ENCODE peak calls at places on chromosome 12, in five cellular contexts. M is CD8-positive, alpha-beta memory T cell; D is RWPE2; T is neural progenitor cell; J is adrenal gland. U is an unnamed sample.

GRCh38 chr12:4024701-4025419 is 151.7 kb upstream of the PARP11 start:
- DNase-seq in D (no peak), J (peak; percentile 38), M (no peak), T (peak; percentile 42), U (no peak)

GRCh38 chr12:2876431-2877046 is 435 bp downstream of the FOXM1 start:
- DNase-seq in J (no peak), M (no peak), T (no peak), D (no peak), U (no peak)

GRCh38 chr12:20368653-20369163 is 371 bp downstream of the PDE3A start:
- DNase-seq in M (no peak), T (peak; percentile 76), D (no peak), J (peak; percentile 12), U (no peak)

GRCh38 chr12:63151898-63152700 is 1.1 kb upstream of the AVPR1A start:
- DNase-seq in J (peak; percentile 62), D (no peak), T (peak; percentile 88), M (no peak), U (no peak)

GRCh38 chr12:11949738-11950403 is 120.9 kb upstream of the BCL2L14 start:
- DNase-seq in J (peak; percentile 53), T (no peak), M (no peak), D (no peak), U (no peak)

GRCh38 chr12:112218150-112218549 is 92.8 kb downstream of the TRAFD1 start:
- DNase-seq in M (no peak), T (no peak), D (no peak), J (no peak), U (no peak)

GRCh38 chr12:74259199-74259598 is 278.4 kb upstream of the ATXN7L3B start:
- DNase-seq in M (no peak), T (no peak), J (no peak), D (no peak), U (no peak)

GRCh38 chr12:104370989-104371870 is 67.7 kb downstream of the EID3 start:
- DNase-seq in M (no peak), T (peak; percentile 46), J (no peak), D (no peak), U (no peak)

GRCh38 chr12:3215410-3215975 is 138.3 kb downstream of the TSPAN9 start:
- DNase-seq in J (no peak), D (no peak), T (no peak), M (no peak), U (no peak)

GRCh38 chr12:47715393-47715876 is 9.6 kb upstream of the RPAP3 start:
- DNase-seq in T (peak; percentile 92), J (peak; percentile 86), M (peak; percentile 74), D (no peak), U (no peak)

GRCh38 chr12:50662121-50662480 is 101.8 kb upstream of the ATF1 start:
- DNase-seq in D (no peak), T (no peak), J (no peak), M (no peak), U (no peak)

GRCh38 chr12:69998922-69999321 is 173.9 kb downstream of the MYRFL start:
- DNase-seq in J (no peak), M (no peak), T (no peak), D (no peak), U (no peak)

GRCh38 chr12:28872654-28873268 is 276.3 kb upstream of the FAR2 start:
- DNase-seq in T (peak; percentile 72), M (no peak), D (no peak), J (peak; percentile 28), U (no peak)

GRCh38 chr12:26833692-26834168 is 736 bp upstream of the ITPR2 start:
- DNase-seq in J (peak; percentile 83), M (peak; percentile 32), T (peak; percentile 81), D (no peak), U (no peak)

GRCh38 chr12:75568387-75568786 is 57.0 kb upstream of the KRR1 start:
- DNase-seq in M (no peak), D (no peak), J (no peak), T (no peak), U (no peak)

GRCh38 chr12:110108309-110109036 is 15.7 kb upstream of the IFT81 start:
- DNase-seq in M (no peak), D (no peak), J (no peak), T (no peak), U (no peak)

GRCh38 chr12:47114481-47114892 is 34.7 kb upstream of the AMIGO2 start:
- DNase-seq in M (no peak), D (no peak), T (no peak), J (no peak), U (no peak)

GRCh38 chr12:130589391-130590317 is 126.4 kb downstream of the RIMBP2 start:
- DNase-seq in J (no peak), M (no peak), D (no peak), T (no peak), U (no peak)

GRCh38 chr12:119894916-119895315 is 17.8 kb upstream of the CIT start:
- DNase-seq in J (no peak), D (no peak), T (no peak), M (no peak), U (no peak)

GRCh38 chr12:43226151-43226550 is 325.9 kb downstream of the ADAMTS20 start:
- DNase-seq in T (no peak), J (no peak), M (no peak), D (no peak), U (no peak)

GRCh38 chr12:53975816-53976152 is 1.0 kb upstream of the HOTAIR start:
- DNase-seq in J (no peak), M (no peak), T (no peak), D (no peak), U (no peak)

GRCh38 chr12:90839340-90839739 is 115.6 kb downstream of the CCER1 start:
- DNase-seq in J (no peak), D (no peak), M (no peak), T (no peak), U (no peak)

GRCh38 chr12:32025906-32026305 is 66.7 kb downstream of the RESF1 start:
- DNase-seq in J (no peak), D (no peak), M (peak; percentile 77), T (no peak), U (no peak)

GRCh38 chr12:41967668-41968649 is 176.7 kb downstream of the GXYLT1 start:
- DNase-seq in D (no peak), J (no peak), T (peak; percentile 93), M (no peak), U (no peak)

GRCh38 chr12:109835827-109836226 is 2.6 kb upstream of the TRPV4 start:
- DNase-seq in M (no peak), J (no peak), D (no peak), T (no peak), U (no peak)

GRCh38 chr12:53677612-53678133 is 1.8 kb upstream of the ATP5MC2 start:
- DNase-seq in J (no peak), D (no peak), T (peak; percentile 27), M (no peak), U (no peak)

GRCh38 chr12:24853588-24853987 is 95.3 kb downstream of the BCAT1 start:
- DNase-seq in J (no peak), M (no peak), T (no peak), D (no peak), U (no peak)

GRCh38 chr12:27083861-27084271 is 1.5 kb upstream of the C12orf71 start:
- DNase-seq in D (no peak), M (no peak), T (peak; percentile 75), J (no peak), U (no peak)

GRCh38 chr12:106954462-106955376 is 988 bp upstream of the TMEM263 start:
- DNase-seq in M (no peak), D (peak; percentile 35), J (no peak), T (peak; percentile 25), U (peak; percentile 10)

GRCh38 chr12:55972045-55972843 is 1.6 kb upstream of the RAB5B start:
- DNase-seq in J (peak; percentile 37), T (no peak), D (no peak), M (no peak), U (no peak)

GRCh38 chr12:26188132-26188531 is 7.2 kb upstream of the SSPN start:
- DNase-seq in J (no peak), D (no peak), M (no peak), T (no peak), U (no peak)

GRCh38 chr12:65368071-65368470 is 89.6 kb downstream of the MSRB3 start:
- DNase-seq in M (no peak), D (no peak), T (peak; percentile 18), J (no peak), U (no peak)

GRCh38 chr12:69885656-69886055 is 60.6 kb downstream of the MYRFL start:
- DNase-seq in M (no peak), J (no peak), D (no peak), T (no peak), U (no peak)

GRCh38 chr12:131965073-131965472 is 15.3 kb downstream of the EP400 start:
- DNase-seq in J (no peak), T (no peak), D (no peak), M (no peak), U (no peak)
- H3K27ac ChIP-seq in J (no peak overlapping the region), T (no peak overlapping the region), D (no peak overlapping the region), M (no peak overlapping the region), U (no peak overlapping the region)

GRCh38 chr12:108629824-108630476 is 3.7 kb downstream of the SELPLG start:
- DNase-seq in M (peak; percentile 72), J (peak; percentile 28), T (no peak), D (peak; percentile 83), U (no peak)
- H3K4me1 ChIP-seq in M (peaks cover 80% of the 10 kb centered on the region), J (peaks cover 23% of the 10 kb centered on the region), T (peaks cover 7% of the 10 kb centered on the region), D (peaks cover 39% of the 10 kb centered on the region), U (peaks cover 6% of the 10 kb centered on the region)

GRCh38 chr12:94150483-94151225 is 2.3 kb downstream of the PLXNC1 start:
- DNase-seq in T (peak; percentile 60), D (no peak), J (no peak), M (peak; percentile 27), U (no peak)

GRCh38 chr12:94147991-94148840 is at the start of gene PLXNC1:
- DNase-seq in T (peak; percentile 81), D (no peak), M (peak; percentile 67), J (peak; percentile 38), U (no peak)

GRCh38 chr12:94151577-94151976 is 3.2 kb downstream of the PLXNC1 start:
- DNase-seq in M (no peak), J (no peak), T (no peak), D (no peak), U (no peak)

GRCh38 chr12:94148841-94149780 is 734 bp downstream of the PLXNC1 start:
- DNase-seq in T (peak; percentile 78), D (no peak), M (peak; percentile 56), J (peak; percentile 31), U (no peak)

GRCh38 chr12:94149781-94150482 is 1.6 kb downstream of the PLXNC1 start:
- DNase-seq in M (peak; percentile 11), D (no peak), J (peak; percentile 37), T (peak; percentile 84), U (no peak)
- H3K4me3 ChIP-seq in M (peak overlapping the region; percentile 65), D (no peak overlapping the region), J (no peak overlapping the region), T (peak overlapping the region; percentile 79), U (peak overlapping the region; percentile 77)

GRCh38 chr12:105750096-105750495 is 388.7 kb downstream of the NUAK1 start:
- DNase-seq in D (no peak), M (no peak), J (no peak), T (no peak), U (no peak)
- H3K27ac ChIP-seq in D (no peak overlapping the region), M (no peak overlapping the region), J (no peak overlapping the region), T (no peak overlapping the region), U (peak overlapping the region; percentile 67)

GRCh38 chr12:92105676-92106075 is 40.0 kb downstream of the BTG1 start:
- DNase-seq in T (no peak), D (no peak), J (no peak), M (no peak), U (no peak)
- H3K4me1 ChIP-seq in T (peaks cover 45% of the 10 kb centered on the region), D (peaks cover 4% of the 10 kb centered on the region), J (peaks cover 22% of the 10 kb centered on the region), M (peaks cover 56% of the 10 kb centered on the region), U (no peaks in the 10 kb centered on the region)